ENCODE peak calls at places on chromosomes 7 and 10, in five cellular contexts. One of them, this sample, is unnamed.

GRCh38 chr10:44467900-44468299 is 83.0 kb upstream of the CXCL12 start:
- DNase-seq in tibial artery: no peak
- DNase-seq in stomach: no peak
- DNase-seq in body of pancreas: no peak
- DNase-seq in colonic mucosa: no peak
- DNase-seq in this sample: no peak

GRCh38 chr7:47596502-47597202 is 14.7 kb upstream of the TNS3 start:
- DNase-seq in stomach: peak; percentile 40
- DNase-seq in tibial artery: peak; percentile 91
- DNase-seq in body of pancreas: no peak
- DNase-seq in colonic mucosa: no peak
- DNase-seq in this sample: no peak

GRCh38 chr7:106423111-106423510 is 138.3 kb upstream of the NAMPT start:
- DNase-seq in tibial artery: no peak
- DNase-seq in colonic mucosa: no peak
- DNase-seq in body of pancreas: no peak
- DNase-seq in stomach: no peak
- DNase-seq in this sample: no peak

GRCh38 chr10:94042001-94042813 is 48.5 kb downstream of the PLCE1 start:
- DNase-seq in colonic mucosa: peak; percentile 56
- DNase-seq in body of pancreas: no peak
- DNase-seq in stomach: no peak
- DNase-seq in tibial artery: no peak
- DNase-seq in this sample: peak; percentile 18

GRCh38 chr7:39300276-39300675 is 265.9 kb upstream of the YAE1 start:
- DNase-seq in stomach: no peak
- DNase-seq in tibial artery: no peak
- DNase-seq in colonic mucosa: no peak
- DNase-seq in body of pancreas: no peak
- DNase-seq in this sample: no peak

GRCh38 chr10:22029450-22030236 is 26.1 kb upstream of the DNAJC1 start:
- DNase-seq in colonic mucosa: no peak
- DNase-seq in stomach: no peak
- DNase-seq in tibial artery: no peak
- DNase-seq in body of pancreas: no peak
- DNase-seq in this sample: no peak

GRCh38 chr10:3523309-3524050 is 261.5 kb downstream of the KLF6 start:
- DNase-seq in colonic mucosa: no peak
- DNase-seq in stomach: no peak
- DNase-seq in body of pancreas: no peak
- DNase-seq in tibial artery: no peak
- DNase-seq in this sample: no peak

GRCh38 chr7:155648752-155649339 is 4.4 kb downstream of the RBM33 start:
- DNase-seq in body of pancreas: no peak
- DNase-seq in colonic mucosa: no peak
- DNase-seq in tibial artery: no peak
- DNase-seq in stomach: no peak
- DNase-seq in this sample: no peak

GRCh38 chr10:132703305-132704007 is 82.5 kb downstream of the NKX6-2 start:
- DNase-seq in stomach: no peak
- DNase-seq in colonic mucosa: no peak
- DNase-seq in body of pancreas: no peak
- DNase-seq in tibial artery: peak; percentile 44
- DNase-seq in this sample: no peak

GRCh38 chr10:14601872-14602725 is 172.6 kb downstream of the FAM107B start:
- DNase-seq in body of pancreas: peak; percentile 70
- DNase-seq in tibial artery: no peak
- DNase-seq in stomach: peak; percentile 72
- DNase-seq in colonic mucosa: no peak
- DNase-seq in this sample: no peak

GRCh38 chr10:60238408-60239100 is 151.1 kb downstream of the ANK3 start:
- DNase-seq in tibial artery: no peak
- DNase-seq in body of pancreas: peak; percentile 49
- DNase-seq in stomach: peak; percentile 44
- DNase-seq in colonic mucosa: no peak
- DNase-seq in this sample: peak; percentile 30

GRCh38 chr10:102268333-102268999 is 23.1 kb downstream of the GBF1 start:
- DNase-seq in colonic mucosa: no peak
- DNase-seq in tibial artery: no peak
- DNase-seq in body of pancreas: no peak
- DNase-seq in stomach: no peak
- DNase-seq in this sample: no peak

GRCh38 chr10:5891009-5891408 is 966 bp downstream of the FBH1 start:
- DNase-seq in stomach: no peak
- DNase-seq in colonic mucosa: no peak
- DNase-seq in body of pancreas: no peak
- DNase-seq in tibial artery: no peak
- DNase-seq in this sample: no peak

GRCh38 chr10:66349726-66350125 is 576.1 kb upstream of the LRRTM3 start:
- DNase-seq in body of pancreas: no peak
- DNase-seq in tibial artery: no peak
- DNase-seq in colonic mucosa: no peak
- DNase-seq in stomach: no peak
- DNase-seq in this sample: no peak

GRCh38 chr7:114405427-114405826 is 9.2 kb upstream of the FOXP2 start:
- DNase-seq in stomach: no peak
- DNase-seq in tibial artery: no peak
- DNase-seq in colonic mucosa: no peak
- DNase-seq in body of pancreas: no peak
- DNase-seq in this sample: no peak

GRCh38 chr10:59905735-59906416 is 480 bp downstream of the CCDC6 start:
- DNase-seq in stomach: no peak
- DNase-seq in body of pancreas: no peak
- DNase-seq in colonic mucosa: no peak
- DNase-seq in tibial artery: no peak
- DNase-seq in this sample: no peak

GRCh38 chr10:104831272-104831671 is 190.2 kb downstream of the SORCS3 start:
- DNase-seq in colonic mucosa: no peak
- DNase-seq in body of pancreas: no peak
- DNase-seq in tibial artery: no peak
- DNase-seq in stomach: no peak
- DNase-seq in this sample: no peak

GRCh38 chr7:98869374-98870070 is at the start of gene TMEM130:
- DNase-seq in body of pancreas: no peak
- DNase-seq in tibial artery: peak; percentile 67
- DNase-seq in colonic mucosa: no peak
- DNase-seq in stomach: no peak
- DNase-seq in this sample: no peak

GRCh38 chr7:105802611-105803520 is 73.5 kb downstream of the ATXN7L1 start:
- DNase-seq in tibial artery: no peak
- DNase-seq in colonic mucosa: no peak
- DNase-seq in stomach: no peak
- DNase-seq in body of pancreas: no peak
- DNase-seq in this sample: no peak

GRCh38 chr7:96636342-96636865 is 73.2 kb downstream of the SEM1 start:
- DNase-seq in colonic mucosa: no peak
- DNase-seq in tibial artery: no peak
- DNase-seq in body of pancreas: no peak
- DNase-seq in stomach: no peak
- DNase-seq in this sample: no peak

GRCh38 chr10:1577945-1578344 is 159.4 kb downstream of the ADARB2 start:
- DNase-seq in stomach: no peak
- DNase-seq in body of pancreas: no peak
- DNase-seq in colonic mucosa: no peak
- DNase-seq in tibial artery: no peak
- DNase-seq in this sample: no peak
- H3K9me3 ChIP-seq in stomach: no peaks in the 10 kb centered on the region
- H3K9me3 ChIP-seq in body of pancreas: no peaks in the 10 kb centered on the region
- H3K9me3 ChIP-seq in colonic mucosa: no peaks in the 10 kb centered on the region
- H3K9me3 ChIP-seq in tibial artery: no peaks in the 10 kb centered on the region
- H3K9me3 ChIP-seq in this sample: peaks cover 90% of the 10 kb centered on the region

GRCh38 chr10:113893570-113893969 is 39.1 kb downstream of the NHLRC2 start:
- DNase-seq in colonic mucosa: no peak
- DNase-seq in tibial artery: no peak
- DNase-seq in body of pancreas: peak; percentile 15
- DNase-seq in stomach: no peak
- DNase-seq in this sample: no peak
- H3K27ac ChIP-seq in colonic mucosa: no peak overlapping the region
- H3K27ac ChIP-seq in tibial artery: peak overlapping the region; percentile 6
- H3K27ac ChIP-seq in body of pancreas: peak overlapping the region; percentile 17
- H3K27ac ChIP-seq in stomach: no peak overlapping the region
- H3K27ac ChIP-seq in this sample: no peak overlapping the region

DNA sequence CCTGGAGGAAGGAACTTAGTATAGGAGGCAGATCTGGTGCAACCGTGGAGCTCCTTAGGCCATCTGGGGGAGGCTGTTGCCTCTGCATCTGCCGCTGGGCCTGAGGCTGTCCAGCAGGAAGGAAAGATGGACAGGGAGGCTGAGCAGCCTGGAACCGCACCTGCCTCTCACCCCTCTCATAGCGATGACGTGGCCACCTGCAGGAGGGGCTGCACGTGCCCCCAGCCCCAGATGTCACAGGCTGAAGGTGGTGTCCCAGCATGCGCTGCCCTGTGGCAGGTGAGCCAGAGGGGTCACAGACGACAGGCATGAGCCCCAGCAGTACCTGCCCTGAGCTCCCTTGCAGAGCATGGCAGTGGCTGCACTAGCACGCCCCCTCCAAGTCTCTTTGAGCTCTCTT is 283.9 kb downstream of the ACTR3B start:
- DNase-seq in body of pancreas: no peak
- DNase-seq in colonic mucosa: no peak
- DNase-seq in tibial artery: no peak
- DNase-seq in stomach: no peak
- DNase-seq in this sample: no peak
- H3K9me3 ChIP-seq in body of pancreas: no peaks in the 10 kb centered on the region
- H3K9me3 ChIP-seq in colonic mucosa: no peaks in the 10 kb centered on the region
- H3K9me3 ChIP-seq in tibial artery: no peaks in the 10 kb centered on the region
- H3K9me3 ChIP-seq in stomach: no peaks in the 10 kb centered on the region
- H3K9me3 ChIP-seq in this sample: peaks cover 65% of the 10 kb centered on the region

GRCh38 chr7:2838451-2838850 is 5.7 kb downstream of the GNA12 start:
- DNase-seq in body of pancreas: no peak
- DNase-seq in colonic mucosa: no peak
- DNase-seq in stomach: no peak
- DNase-seq in tibial artery: no peak
- DNase-seq in this sample: no peak
- H3K27ac ChIP-seq in body of pancreas: no peak overlapping the region
- H3K27ac ChIP-seq in colonic mucosa: no peak overlapping the region
- H3K27ac ChIP-seq in stomach: no peak overlapping the region
- H3K27ac ChIP-seq in tibial artery: no peak overlapping the region
- H3K27ac ChIP-seq in this sample: no peak overlapping the region

DNA sequence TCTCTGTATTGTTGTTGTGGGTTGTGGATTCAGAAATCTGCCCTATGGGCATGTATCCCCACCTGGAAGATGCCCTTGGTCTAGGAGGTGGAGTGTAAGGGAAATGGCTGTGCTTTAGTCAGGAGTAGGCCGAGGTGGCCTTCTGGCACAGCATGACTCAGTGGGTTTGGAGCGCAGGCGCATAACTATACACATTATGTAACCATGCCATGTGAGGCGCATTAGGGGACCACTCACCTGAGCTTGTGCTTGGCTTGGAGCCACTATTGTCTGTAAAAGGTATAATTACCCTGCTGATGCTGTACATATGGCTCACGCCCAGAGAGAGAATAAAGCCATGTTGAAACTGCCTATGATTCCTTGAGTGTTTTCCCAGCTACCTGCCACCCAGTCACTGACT is 20.6 kb upstream of the ADAMTS14 start:
- DNase-seq in body of pancreas: no peak
- DNase-seq in stomach: no peak
- DNase-seq in colonic mucosa: no peak
- DNase-seq in tibial artery: no peak
- DNase-seq in this sample: no peak
- H3K9me3 ChIP-seq in body of pancreas: no peaks in the 10 kb centered on the region
- H3K9me3 ChIP-seq in stomach: no peaks in the 10 kb centered on the region
- H3K9me3 ChIP-seq in colonic mucosa: no peaks in the 10 kb centered on the region
- H3K9me3 ChIP-seq in tibial artery: no peaks in the 10 kb centered on the region
- H3K9me3 ChIP-seq in this sample: peaks cover 25% of the 10 kb centered on the region

GRCh38 chr10:129032626-129033353 is 434.3 kb upstream of the MGMT start:
- DNase-seq in body of pancreas: no peak
- DNase-seq in tibial artery: no peak
- DNase-seq in colonic mucosa: no peak
- DNase-seq in stomach: no peak
- DNase-seq in this sample: no peak
- H3K27ac ChIP-seq in body of pancreas: no peak overlapping the region
- H3K27ac ChIP-seq in tibial artery: no peak overlapping the region
- H3K27ac ChIP-seq in colonic mucosa: no peak overlapping the region
- H3K27ac ChIP-seq in stomach: no peak overlapping the region
- H3K27ac ChIP-seq in this sample: no peak overlapping the region

DNA sequence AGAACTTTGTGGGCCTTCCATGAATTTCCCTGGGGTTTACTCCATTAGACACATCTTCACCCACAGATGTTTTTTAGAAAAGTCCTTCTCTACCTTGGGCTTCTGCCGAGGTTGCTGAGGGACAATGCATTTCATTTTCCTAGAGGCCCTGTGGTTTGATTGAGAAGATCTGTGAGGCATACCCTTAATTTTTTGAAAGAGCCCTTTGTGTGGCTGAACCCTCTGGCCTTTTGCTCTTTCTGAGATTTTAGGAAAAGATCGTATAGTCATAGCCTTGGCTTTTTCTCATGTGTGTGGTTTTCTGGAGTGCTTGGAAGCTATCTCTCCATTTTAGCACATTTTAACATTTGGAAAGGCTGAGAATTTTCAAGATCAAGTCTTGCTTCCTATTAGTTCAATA is 119.8 kb upstream of the LYZL1 start:
- DNase-seq in tibial artery: no peak
- DNase-seq in stomach: no peak
- DNase-seq in colonic mucosa: no peak
- DNase-seq in body of pancreas: no peak
- DNase-seq in this sample: no peak
- H3K9me3 ChIP-seq in tibial artery: peaks cover 28% of the 10 kb centered on the region
- H3K9me3 ChIP-seq in stomach: no peaks in the 10 kb centered on the region
- H3K9me3 ChIP-seq in colonic mucosa: no peaks in the 10 kb centered on the region
- H3K9me3 ChIP-seq in body of pancreas: no peaks in the 10 kb centered on the region
- H3K9me3 ChIP-seq in this sample: no peaks in the 10 kb centered on the region

GRCh38 chr10:12699756-12700556 is 301.6 kb downstream of the CCDC3 start:
- DNase-seq in tibial artery: no peak
- DNase-seq in body of pancreas: no peak
- DNase-seq in colonic mucosa: no peak
- DNase-seq in stomach: no peak
- DNase-seq in this sample: no peak

GRCh38 chr10:12697741-12698140 is 303.8 kb downstream of the CCDC3 start:
- DNase-seq in colonic mucosa: no peak
- DNase-seq in stomach: no peak
- DNase-seq in body of pancreas: peak; percentile 77
- DNase-seq in tibial artery: no peak
- DNase-seq in this sample: no peak

GRCh38 chr10:12700557-12700874 is 301.0 kb downstream of the CCDC3 start:
- DNase-seq in tibial artery: no peak
- DNase-seq in body of pancreas: no peak
- DNase-seq in stomach: no peak
- DNase-seq in colonic mucosa: no peak
- DNase-seq in this sample: no peak

GRCh38 chr10:12701696-12702095 is 299.8 kb downstream of the CCDC3 start:
- DNase-seq in colonic mucosa: peak; percentile 18
- DNase-seq in body of pancreas: no peak
- DNase-seq in stomach: no peak
- DNase-seq in tibial artery: no peak
- DNase-seq in this sample: no peak

DNA sequence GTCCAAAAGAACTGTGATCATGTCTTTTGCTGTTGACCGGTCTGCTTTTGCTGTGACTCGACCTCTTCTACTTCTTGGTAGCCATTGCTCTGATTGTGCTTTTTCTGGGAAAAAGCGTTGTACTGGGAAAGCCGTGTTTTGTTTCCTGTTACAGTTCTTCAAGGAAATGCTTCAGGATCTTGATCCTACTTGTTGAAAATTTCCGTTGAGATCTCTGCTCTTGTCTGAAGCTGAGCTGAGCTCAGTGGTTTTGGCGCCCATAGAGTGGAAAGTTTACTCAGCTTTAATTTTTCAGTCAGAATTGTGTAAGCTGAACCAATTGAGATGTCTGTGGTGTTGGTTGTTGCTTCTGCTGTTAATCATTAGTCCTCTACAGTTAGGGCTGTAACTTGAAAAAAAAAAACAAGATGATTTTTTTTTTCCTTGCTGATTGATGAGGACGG is 302.2 kb downstream of the CCDC3 start:
- DNase-seq in colonic mucosa: peak; percentile 45
- DNase-seq in stomach: no peak
- DNase-seq in body of pancreas: peak; percentile 80
- DNase-seq in tibial artery: no peak
- DNase-seq in this sample: no peak
- H3K27ac ChIP-seq in colonic mucosa: peak overlapping the region; percentile 77
- H3K27ac ChIP-seq in stomach: peak overlapping the region; percentile 60
- H3K27ac ChIP-seq in body of pancreas: peak overlapping the region; percentile 95
- H3K27ac ChIP-seq in tibial artery: peak overlapping the region; percentile 72
- H3K27ac ChIP-seq in this sample: no peak overlapping the region

This sample was measured in AG04450.